ENCODE peak calls at places on chromosomes 5 and 9, in six cellular contexts. V is SJSA1, F is vagina, G is heart left ventricle, W is uterus, P is GM23338. X is an unnamed sample.

GRCh38 chr5:126044111-126044668 is 379.0 kb upstream of the GRAMD2B start:
- DNase-seq in V (no peak), F (no peak), G (peak; percentile 63), W (peak; percentile 55), P (no peak), X (no peak)

GRCh38 chr9:130997925-130998595 is 10.9 kb upstream of the LAMC3 start:
- DNase-seq in V (peak; percentile 53), F (no peak), G (peak; percentile 70), W (no peak), P (peak; percentile 95), X (peak; percentile 75)

GRCh38 chr5:39108987-39109386 is 34.8 kb upstream of the RICTOR start:
- DNase-seq in V (no peak), F (no peak), G (no peak), W (no peak), P (no peak), X (no peak)

GRCh38 chr5:172150514-172151425 is 37.3 kb downstream of the STK10 start:
- DNase-seq in V (peak; percentile 37), F (no peak), G (peak; percentile 83), W (no peak), P (no peak), X (no peak)

GRCh38 chr9:98555851-98556465 is 152.8 kb downstream of the GABBR2 start:
- DNase-seq in V (no peak), F (no peak), G (no peak), W (no peak), P (no peak), X (peak; percentile 4)

GRCh38 chr5:76544268-76544926 is 78.8 kb downstream of the F2RL2 start:
- DNase-seq in V (no peak), F (no peak), G (no peak), W (no peak), P (peak; percentile 78), X (peak; percentile 67)

GRCh38 chr9:104263942-104264341 is 169.8 kb downstream of the SMC2 start:
- DNase-seq in V (no peak), F (no peak), G (no peak), W (no peak), P (no peak), X (no peak)

GRCh38 chr5:173119719-173120118 is 24.6 kb upstream of the BNIP1 start:
- DNase-seq in V (no peak), F (no peak), G (no peak), W (no peak), P (no peak), X (no peak)

GRCh38 chr9:12859704-12860251 is 85.0 kb downstream of the LURAP1L start:
- DNase-seq in V (peak; percentile 36), F (no peak), G (no peak), W (no peak), P (no peak), X (peak; percentile 60)

GRCh38 chr9:130675396-130675795 is 11.0 kb downstream of the PRDM12 start:
- DNase-seq in V (no peak), F (no peak), G (no peak), W (no peak), P (no peak), X (no peak)

GRCh38 chr9:91727316-91727861 is 222.6 kb downstream of the ROR2 start:
- DNase-seq in V (peak; percentile 39), F (no peak), G (no peak), W (peak; percentile 39), P (peak; percentile 80), X (no peak)

GRCh38 chr5:169861934-169862333 is 118.4 kb downstream of the INSYN2B start:
- DNase-seq in V (peak; percentile 9), F (no peak), G (no peak), W (no peak), P (no peak), X (no peak)

GRCh38 chr9:122058707-122059106 is 34.4 kb downstream of the TTLL11 start:
- DNase-seq in V (no peak), F (no peak), G (no peak), W (no peak), P (no peak), X (no peak)

GRCh38 chr9:83219924-83220438 is 157.0 kb upstream of the RASEF start:
- DNase-seq in V (no peak), F (no peak), G (no peak), W (no peak), P (peak; percentile 26), X (no peak)

GRCh38 chr9:90868555-90868954 is 66.9 kb downstream of the SYK start:
- DNase-seq in V (no peak), F (no peak), G (no peak), W (no peak), P (no peak), X (no peak)

GRCh38 chr5:38473008-38473407 is 83.4 kb downstream of the LIFR start:
- DNase-seq in V (no peak), F (no peak), G (no peak), W (peak; percentile 58), P (peak; percentile 31), X (no peak)

GRCh38 chr5:179285236-179285635 is 60.0 kb downstream of the ADAMTS2 start:
- DNase-seq in V (no peak), F (no peak), G (peak; percentile 91), W (peak; percentile 76), P (no peak), X (no peak)

GRCh38 chr9:109063765-109064164 is 50.5 kb upstream of the CTNNAL1 start:
- DNase-seq in V (no peak), F (no peak), G (no peak), W (no peak), P (no peak), X (no peak)

GRCh38 chr5:35679351-35679750 is 61.7 kb downstream of the SPEF2 start:
- DNase-seq in V (no peak), F (no peak), G (no peak), W (no peak), P (no peak), X (no peak)

GRCh38 chr9:114662081-114662989 is 4.7 kb upstream of the TEX53 start:
- DNase-seq in V (peak; percentile 40), F (peak; percentile 79), G (no peak), W (peak; percentile 26), P (peak; percentile 89), X (peak; percentile 63)

GRCh38 chr9:70753311-70753710 is 338.9 kb upstream of the KLF9 start:
- DNase-seq in V (no peak), F (no peak), G (no peak), W (no peak), P (no peak), X (no peak)

GRCh38 chr5:76608833-76609232 is 14.4 kb downstream of the F2RL2 start:
- DNase-seq in V (peak; percentile 43), F (no peak), G (no peak), W (no peak), P (no peak), X (no peak)

GRCh38 chr9:16825971-16826370 is 44.5 kb downstream of the BNC2 start:
- DNase-seq in V (peak; percentile 49), F (no peak), G (no peak), W (no peak), P (no peak), X (no peak)

GRCh38 chr5:68169898-68170297 is 45.7 kb upstream of the PIK3R1 start:
- DNase-seq in V (no peak), F (peak; percentile 87), G (peak; percentile 35), W (peak; percentile 82), P (peak; percentile 42), X (no peak)

GRCh38 chr5:177542816-177543472 is 11.4 kb downstream of the FAM193B start:
- DNase-seq in V (no peak), F (no peak), G (no peak), W (no peak), P (no peak), X (no peak)

GRCh38 chr5:177539411-177539810 is 15.0 kb downstream of the FAM193B start:
- DNase-seq in V (no peak), F (no peak), G (no peak), W (no peak), P (no peak), X (no peak)

GRCh38 chr5:177537389-177538361 is 16.7 kb downstream of the FAM193B start:
- DNase-seq in V (peak; percentile 93), F (no peak), G (peak; percentile 68), W (peak; percentile 55), P (peak; percentile 35), X (peak; percentile 38)

GRCh38 chr5:177538876-177539275 is 15.5 kb downstream of the FAM193B start:
- DNase-seq in V (no peak), F (no peak), G (no peak), W (no peak), P (no peak), X (no peak)

DNA sequence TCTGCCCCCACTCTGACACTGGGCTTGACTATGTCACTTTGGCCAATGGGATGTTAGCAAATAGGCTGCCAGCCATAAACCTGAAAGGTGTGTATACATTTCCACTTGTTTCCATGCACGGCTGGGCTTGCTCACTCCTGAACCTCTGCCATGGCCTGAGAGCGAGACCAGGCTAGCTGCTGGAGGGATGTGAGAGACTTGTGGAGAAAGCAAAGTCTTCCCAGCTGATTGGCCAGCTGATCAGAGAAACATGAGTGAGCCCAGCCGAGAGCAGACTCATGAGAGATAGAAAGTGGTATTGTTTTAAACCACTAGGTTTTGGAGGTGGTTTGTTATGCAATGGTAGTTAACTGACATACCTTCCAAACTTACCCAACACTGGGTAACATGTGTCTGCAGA is 13.9 kb downstream of the FAM193B start:
- DNase-seq in V (no peak), F (no peak), G (no peak), W (no peak), P (no peak), X (no peak)
- H3K4me1 ChIP-seq in V (peaks cover 29% of the 10 kb centered on the region), F (peaks cover 81% of the 10 kb centered on the region), G (peaks cover 84% of the 10 kb centered on the region), W (peaks cover 13% of the 10 kb centered on the region), P (no peaks in the 10 kb centered on the region), X (peaks cover 7% of the 10 kb centered on the region)

GRCh38 chr9:134809296-134809695 is 71.3 kb upstream of the FCN2 start:
- DNase-seq in V (no peak), F (no peak), G (no peak), W (no peak), P (no peak), X (no peak)
- H3K27ac ChIP-seq in V (no peak overlapping the region), F (peak overlapping the region; percentile 77), G (no peak overlapping the region), W (peak overlapping the region; percentile 10), P (no peak overlapping the region), X (no peak overlapping the region)

DNA sequence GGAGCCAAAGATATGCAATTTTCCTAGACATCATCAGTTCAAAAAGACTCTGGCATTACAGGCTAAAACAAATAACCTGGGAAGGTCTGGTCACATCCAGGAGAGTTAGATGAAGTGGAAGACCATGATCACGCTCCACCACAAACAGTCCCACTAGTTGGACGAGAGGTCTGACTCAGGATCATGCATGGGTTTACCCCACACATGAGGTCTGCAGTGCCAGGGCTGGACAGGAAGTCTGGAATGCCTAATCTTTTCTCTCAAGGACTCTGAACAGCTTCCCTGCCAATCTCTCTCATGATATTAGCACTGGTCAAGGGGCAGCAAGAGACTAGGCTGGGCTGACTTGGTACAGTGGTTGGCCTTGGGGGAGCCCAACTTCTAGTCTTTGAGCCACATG is 7.1 kb downstream of the PRUNE2 start:
- DNase-seq in V (no peak), F (no peak), G (no peak), W (no peak), P (no peak), X (no peak)
- H3K4me3 ChIP-seq in V (no peak overlapping the region), F (no peak overlapping the region), G (no peak overlapping the region), W (no peak overlapping the region), P (no peak overlapping the region), X (no peak overlapping the region)

GRCh38 chr5:115415143-115415491 is 118.7 kb upstream of the CCDC112 start:
- DNase-seq in V (peak; percentile 72), F (no peak), G (peak; percentile 40), W (no peak), P (no peak), X (peak; percentile 94)
- H3K4me1 ChIP-seq in V (peaks cover 48% of the 10 kb centered on the region), F (peaks cover 7% of the 10 kb centered on the region), G (peaks cover 31% of the 10 kb centered on the region), W (no peaks in the 10 kb centered on the region), P (no peaks in the 10 kb centered on the region), X (peaks cover 6% of the 10 kb centered on the region)